ENCODE peak calls at places on chromosomes 5 and 9, in six cellular contexts. L, B, M, X, N and I are unnamed samples.

GRCh38 chr5:128477946-128478345 is 60.1 kb downstream of the FBN2 start:
- DNase-seq in X (no peak), B (no peak), M (no peak), N (no peak), L (no peak), I (no peak)

GRCh38 chr5:156230887-156231286 is 96.1 kb upstream of the SGCD start:
- DNase-seq in N (no peak), B (no peak), M (no peak), X (no peak), L (no peak), I (no peak)

GRCh38 chr5:29379619-29380018 is 1813.9 kb upstream of the CDH6 start:
- DNase-seq in M (no peak), X (no peak), N (no peak), L (no peak), B (no peak), I (no peak)

GRCh38 chr9:93893899-93894690 is 61.1 kb downstream of the BARX1 start:
- DNase-seq in N (no peak), M (no peak), L (no peak), X (no peak), B (no peak), I (peak)

GRCh38 chr5:5613261-5613990 is 190.9 kb downstream of the ICE1 start:
- DNase-seq in M (no peak), N (no peak), L (no peak), B (no peak), X (no peak), I (no peak)

GRCh38 chr5:141528401-141528984 is 39.6 kb downstream of the PCDHGC5 start:
- DNase-seq in X (peak), M (no peak), B (no peak), L (no peak), N (no peak), I (no peak)

GRCh38 chr5:174306345-174307030 is 261.0 kb downstream of the NSG2 start:
- DNase-seq in L (peak), M (no peak), B (no peak), N (no peak), X (no peak), I (no peak)

GRCh38 chr5:176414704-176415103 is 1.6 kb downstream of the CLTB start:
- DNase-seq in B (no peak), N (no peak), L (no peak), M (no peak), X (no peak), I (no peak)

GRCh38 chr5:142783601-142784291 is 13.6 kb downstream of the ARHGAP26 start:
- DNase-seq in B (no peak), L (no peak), N (no peak), M (peak), X (peak), I (peak)

GRCh38 chr9:111984075-111984802 is 87.6 kb downstream of the UGCG start:
- DNase-seq in X (no peak), M (no peak), B (no peak), N (no peak), L (no peak), I (no peak)